ENCODE peak calls at places on chromosomes 4 and X, in six cellular contexts. H, M, C, P, R and Q are unnamed samples.

GRCh38 chrX:22634081-22634480 is 361.4 kb downstream of the CBLL2 start:
- DNase-seq in M (no peak), C (peak; percentile 11), P (no peak), H (no peak), R (no peak), Q (no peak)

GRCh38 chrX:42920752-42921151 is 142.8 kb upstream of the PPP1R2C start:
- DNase-seq in P (no peak), M (no peak), C (peak; percentile 4), H (no peak), R (no peak), Q (no peak)

GRCh38 chrX:13153796-13154195 is 109.4 kb upstream of the FAM9C start:
- DNase-seq in C (peak; percentile 37), M (no peak), H (no peak), P (no peak), R (no peak), Q (no peak)

GRCh38 chr4:15344041-15344440 is 83.8 kb upstream of the C1QTNF7 start:
- DNase-seq in R (no peak), M (no peak), P (no peak), H (no peak), C (peak; percentile 94), Q (no peak)

GRCh38 chr4:36243355-36244256 is 708 bp downstream of the ARAP2 start:
- DNase-seq in H (peak; percentile 29), R (peak; percentile 53), P (peak; percentile 37), C (peak; percentile 16), M (peak; percentile 64), Q (no peak)

GRCh38 chrX:127038065-127038464 is 218.5 kb downstream of the PRR32 start:
- DNase-seq in H (no peak), M (no peak), C (no peak), R (no peak), P (peak; percentile 33), Q (no peak)

GRCh38 chrX:118475903-118476302 is 19.7 kb upstream of the DOCK11 start:
- DNase-seq in C (no peak), P (no peak), R (no peak), M (no peak), H (no peak), Q (no peak)

GRCh38 chr4:119797238-119797894 is 168.8 kb upstream of the PDE5A start:
- DNase-seq in P (no peak), H (no peak), R (no peak), M (no peak), C (no peak), Q (no peak)

GRCh38 chr4:40475609-40476008 is 140.5 kb downstream of the CHRNA9 start:
- DNase-seq in P (no peak), C (no peak), H (no peak), M (no peak), R (peak; percentile 40), Q (no peak)

DNA sequence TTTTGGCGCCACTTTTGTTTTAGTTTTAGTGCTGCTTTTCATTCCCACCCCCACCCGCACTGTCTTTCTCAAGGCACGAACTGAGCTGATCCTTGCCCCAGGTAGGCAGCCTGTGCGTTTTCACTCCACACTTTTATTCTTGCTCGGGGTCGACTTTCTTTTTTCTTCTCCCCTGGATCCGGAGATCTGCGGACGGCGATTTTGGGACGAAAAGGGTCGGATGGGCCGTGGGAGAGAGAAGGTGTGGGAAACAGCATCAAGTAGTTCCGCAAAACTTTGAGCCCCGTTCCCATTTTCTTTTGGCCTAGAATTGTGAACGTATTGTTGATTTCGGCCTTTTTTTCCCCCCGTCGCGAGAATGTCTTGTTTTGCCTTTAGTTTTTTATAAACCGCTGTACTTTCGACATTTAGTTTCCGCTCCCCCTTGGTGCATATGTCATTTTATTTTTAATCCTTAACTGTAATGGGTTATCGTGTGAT is 540 bp downstream of the STAG2 start:
- DNase-seq in C (no peak), R (no peak), H (no peak), M (no peak), P (no peak), Q (no peak)
- H3K27me3 ChIP-seq in C (no peaks in the 10 kb centered on the region), R (peaks cover 6% of the 10 kb centered on the region), H (no peaks in the 10 kb centered on the region), M (no peaks in the 10 kb centered on the region), P (no peaks in the 10 kb centered on the region), Q (no peaks in the 10 kb centered on the region)

GRCh38 chr4:93327346-93327745 is 501.2 kb upstream of the ATOH1 start:
- DNase-seq in C (no peak), P (no peak), R (no peak), M (no peak), H (no peak), Q (no peak)
- H3K4me3 ChIP-seq in C (no peak overlapping the region), P (no peak overlapping the region), R (no peak overlapping the region), M (no peak overlapping the region), H (no peak overlapping the region), Q (no peak overlapping the region)

DNA sequence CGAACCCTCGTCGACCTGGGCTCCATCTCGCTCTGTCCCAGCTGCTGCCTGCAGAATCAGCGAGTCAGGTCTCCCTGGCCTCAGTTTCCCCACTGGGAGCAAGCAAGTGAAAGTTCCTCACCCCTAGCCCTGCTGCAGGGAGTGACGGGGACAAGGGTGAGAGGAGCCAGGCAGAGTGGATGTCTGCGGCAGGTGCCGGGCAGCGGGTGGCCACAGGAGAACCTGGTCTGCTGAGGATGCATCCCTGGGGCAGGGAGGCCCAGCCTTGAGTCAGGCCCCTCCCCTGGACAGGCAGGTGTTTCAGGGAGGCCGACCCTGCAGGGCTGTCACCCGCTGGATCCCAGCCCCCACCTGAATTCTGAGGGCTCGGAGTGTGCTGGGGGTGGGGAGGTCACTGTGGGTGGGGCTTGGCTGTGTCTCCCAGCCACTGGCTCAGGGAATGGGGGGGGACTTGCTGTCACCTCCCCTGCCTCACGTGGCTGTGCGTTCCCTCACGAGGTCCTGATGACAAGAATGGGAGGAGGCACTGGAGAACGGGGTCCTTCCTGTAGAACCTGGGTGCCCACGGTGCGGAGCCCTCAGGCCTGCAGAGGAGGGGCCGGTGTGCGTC is 33.2 kb downstream of the LRPAP1 start:
- DNase-seq in P (no peak), H (no peak), R (no peak), C (no peak), M (no peak), Q (no peak)
- H3K27me3 ChIP-seq in P (peaks cover 27% of the 10 kb centered on the region), H (no peaks in the 10 kb centered on the region), R (no peaks in the 10 kb centered on the region), C (peaks cover 11% of the 10 kb centered on the region), M (peaks cover 27% of the 10 kb centered on the region), Q (peaks cover 7% of the 10 kb centered on the region)

DNA sequence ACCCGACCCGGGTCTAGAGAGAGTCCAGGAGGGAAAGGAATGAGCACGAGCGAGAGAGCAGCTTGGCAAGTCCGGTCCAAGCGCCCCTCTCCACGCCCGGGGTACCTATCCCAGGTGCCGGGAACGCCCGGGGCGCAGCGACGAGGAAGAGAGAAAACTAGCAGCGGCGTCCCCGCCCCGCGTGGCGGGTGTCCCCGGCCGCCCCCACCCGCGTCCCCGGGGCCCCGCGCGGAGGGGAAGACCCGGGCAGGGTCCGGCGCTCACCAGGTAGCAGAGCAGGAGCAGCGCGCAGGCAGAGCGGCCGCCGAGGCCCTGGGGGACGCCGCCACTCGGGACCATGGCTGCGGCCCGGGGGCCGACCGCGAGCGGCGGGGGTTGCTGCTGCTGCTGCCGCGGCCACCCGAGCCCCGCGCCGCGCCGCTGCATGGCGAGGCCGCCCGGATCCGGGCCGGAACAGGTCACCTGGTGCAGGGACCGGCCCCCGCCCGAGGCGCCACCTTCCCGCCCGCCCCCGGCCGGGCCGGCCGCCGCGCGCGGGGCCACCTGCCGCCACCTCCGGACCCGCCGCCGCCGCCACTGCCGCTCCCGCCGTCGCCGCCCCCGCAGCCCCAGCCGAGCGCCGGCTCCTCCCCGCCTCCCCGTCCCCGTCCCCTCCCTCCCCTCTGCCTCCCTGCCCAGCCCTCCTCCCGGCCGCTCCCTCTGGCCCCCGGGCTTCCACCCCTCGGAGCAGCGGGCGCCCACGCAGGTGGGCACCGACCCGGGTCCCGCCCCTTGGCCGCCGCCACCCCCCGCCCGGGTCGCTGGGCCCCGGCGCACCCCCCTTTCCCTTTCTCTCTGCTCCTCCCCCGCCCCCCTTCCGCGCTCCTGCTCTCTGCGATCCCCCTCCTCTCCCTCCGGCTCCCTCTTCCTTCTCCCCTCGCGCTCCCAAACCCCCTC is at the start of gene SEL1L3:
- DNase-seq in R (peak; percentile 75), H (peak; percentile 38), P (peak; percentile 56), C (no peak), M (no peak), Q (no peak)
- H3K4me3 ChIP-seq in R (peak within 1 kb of the TSS; percentile 92), H (peak within 1 kb of the TSS; percentile 44), P (peak within 1 kb of the TSS; percentile 85), C (peak within 1 kb of the TSS; percentile 19), M (peak within 1 kb of the TSS; percentile 58), Q (peak within 1 kb of the TSS; percentile 78)

DNA sequence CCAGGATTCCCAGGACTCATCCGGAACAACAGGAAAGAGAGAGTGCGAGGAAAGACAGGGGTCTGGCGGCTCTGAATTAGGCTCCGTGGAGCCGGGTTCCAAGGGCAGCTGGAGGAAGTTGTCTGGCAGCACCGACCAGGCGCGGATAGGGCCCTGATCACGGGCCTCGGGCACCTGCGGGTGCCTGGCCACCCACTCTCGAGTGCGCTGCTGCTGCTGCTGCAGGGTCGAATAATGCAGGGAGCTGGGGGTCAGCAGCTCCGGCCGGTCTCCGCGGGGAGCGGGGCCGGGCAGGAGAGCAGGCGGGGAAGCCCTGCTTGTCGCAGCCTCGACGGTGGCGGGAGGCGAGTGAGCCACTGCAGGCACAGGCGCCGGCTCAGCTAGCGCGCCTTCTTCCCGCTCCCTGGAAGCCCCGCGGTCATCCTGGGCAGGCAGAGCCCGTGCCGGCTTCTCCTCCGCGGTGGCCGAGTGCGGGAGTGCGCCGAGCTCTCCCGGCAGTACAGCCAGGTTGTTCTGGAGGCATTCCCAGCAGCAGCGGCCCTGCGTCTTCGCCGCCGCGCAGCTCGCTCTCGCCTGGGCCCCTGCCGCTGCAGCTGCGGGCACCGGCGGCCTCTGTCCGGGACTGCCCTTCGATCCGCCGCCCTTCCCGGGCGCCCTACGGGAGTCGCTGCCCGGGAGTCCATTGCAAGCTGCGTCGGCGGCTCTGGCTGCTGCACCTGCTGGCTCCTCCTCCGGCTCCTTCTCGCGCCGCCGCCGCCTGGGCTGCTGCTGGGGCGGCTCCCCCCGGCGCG is 1.0 kb downstream of the SOWAHB start:
- DNase-seq in C (peak; percentile 6), H (peak; percentile 40), M (no peak), R (peak; percentile 62), P (peak; percentile 47), Q (no peak)
- H3K27me3 ChIP-seq in C (peaks cover 22% of the 10 kb centered on the region), H (peaks cover 48% of the 10 kb centered on the region), M (peaks cover 25% of the 10 kb centered on the region), R (no peaks in the 10 kb centered on the region), P (no peaks in the 10 kb centered on the region), Q (peaks cover 19% of the 10 kb centered on the region)

GRCh38 chrX:114038358-114038757 is 545.5 kb upstream of the HTR2C start:
- DNase-seq in R (no peak), P (no peak), C (no peak), H (no peak), M (no peak), Q (no peak)
- H3K4me3 ChIP-seq in R (no peak overlapping the region), P (no peak overlapping the region), C (no peak overlapping the region), H (no peak overlapping the region), M (no peak overlapping the region), Q (no peak overlapping the region)

GRCh38 chrX:81377329-81377728 is 175.4 kb downstream of the SH3BGRL start:
- DNase-seq in R (no peak), C (peak; percentile 51), P (peak; percentile 33), M (no peak), H (peak; percentile 8), Q (no peak)

DNA sequence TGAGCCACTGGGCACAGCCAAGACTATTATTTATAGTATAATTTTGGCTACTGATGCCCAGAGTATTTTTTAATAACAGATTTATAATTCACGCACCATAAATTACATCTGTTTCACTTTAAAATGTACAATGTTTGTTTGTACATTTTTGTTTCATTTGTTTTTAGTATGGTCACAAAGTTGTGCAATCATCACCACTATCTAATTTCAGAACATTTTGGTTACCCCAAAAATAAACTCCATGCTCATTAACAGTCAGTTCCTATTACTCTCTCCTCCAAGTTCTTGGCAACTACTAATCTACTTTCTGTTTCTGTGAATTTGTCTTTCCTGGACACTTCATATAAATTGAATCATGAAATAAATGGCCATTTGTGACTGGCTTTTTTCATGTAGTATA is 176.6 kb downstream of the SH3BGRL start:
- DNase-seq in H (no peak), R (no peak), M (no peak), C (peak; percentile 0), P (no peak), Q (no peak)
- H3K27me3 ChIP-seq in H (no peaks in the 10 kb centered on the region), R (peaks cover 4% of the 10 kb centered on the region), M (no peaks in the 10 kb centered on the region), C (no peaks in the 10 kb centered on the region), P (no peaks in the 10 kb centered on the region), Q (no peaks in the 10 kb centered on the region)

GRCh38 chr4:182085051-182085480 is 158.1 kb upstream of the TENM3 start:
- DNase-seq in P (no peak), H (no peak), R (no peak), C (no peak), M (no peak), Q (peak; percentile 28)
- H3K4me3 ChIP-seq in P (no peak overlapping the region), H (peak overlapping the region; percentile 6), R (no peak overlapping the region), C (no peak overlapping the region), M (no peak overlapping the region), Q (no peak overlapping the region)